ENCODE peak calls at places on chromosome 13, in eight cellular contexts. One of them, this sample, is unnamed.

GRCh38 chr13:37863708-37864107 is 5.9 kb downstream of the TRPC4 start:
- DNase-seq in neural progenitor cell: no peak
- DNase-seq in fibroblast of the aortic adventitia: no peak
- DNase-seq in NT2/D1: no peak
- DNase-seq in cardiac fibroblast: no peak
- DNase-seq in PC-9: no peak
- DNase-seq in thoracic aorta: no peak
- DNase-seq in OCI-LY7: no peak
- DNase-seq in this sample: no peak

GRCh38 chr13:67137044-67137735 is 92.9 kb downstream of the PCDH9 start:
- DNase-seq in neural progenitor cell: no peak
- DNase-seq in fibroblast of the aortic adventitia: peak
- DNase-seq in NT2/D1: no peak
- DNase-seq in cardiac fibroblast: peak
- DNase-seq in PC-9: no peak
- DNase-seq in thoracic aorta: no peak
- DNase-seq in OCI-LY7: no peak
- DNase-seq in this sample: peak

GRCh38 chr13:100721885-100722512 is 47.4 kb upstream of the TMTC4 start:
- DNase-seq in neural progenitor cell: peak
- DNase-seq in fibroblast of the aortic adventitia: peak
- DNase-seq in NT2/D1: peak
- DNase-seq in cardiac fibroblast: peak
- DNase-seq in PC-9: no peak
- DNase-seq in thoracic aorta: no peak
- DNase-seq in OCI-LY7: peak
- DNase-seq in this sample: peak

GRCh38 chr13:101640797-101641400 is 188.4 kb downstream of the ITGBL1 start:
- DNase-seq in neural progenitor cell: no peak
- DNase-seq in fibroblast of the aortic adventitia: peak
- DNase-seq in NT2/D1: no peak
- DNase-seq in cardiac fibroblast: peak
- DNase-seq in PC-9: peak
- DNase-seq in thoracic aorta: no peak
- DNase-seq in OCI-LY7: no peak
- DNase-seq in this sample: no peak

GRCh38 chr13:30923423-30923822 is 9.0 kb upstream of the TEX26 start:
- DNase-seq in neural progenitor cell: no peak
- DNase-seq in fibroblast of the aortic adventitia: no peak
- DNase-seq in NT2/D1: no peak
- DNase-seq in cardiac fibroblast: no peak
- DNase-seq in PC-9: no peak
- DNase-seq in thoracic aorta: no peak
- DNase-seq in OCI-LY7: no peak
- DNase-seq in this sample: no peak

GRCh38 chr13:80399340-80400163 is 58.6 kb upstream of the SPRY2 start:
- DNase-seq in neural progenitor cell: peak
- DNase-seq in fibroblast of the aortic adventitia: no peak
- DNase-seq in NT2/D1: no peak
- DNase-seq in cardiac fibroblast: no peak
- DNase-seq in PC-9: peak
- DNase-seq in thoracic aorta: no peak
- DNase-seq in OCI-LY7: no peak
- DNase-seq in this sample: no peak

GRCh38 chr13:109782823-109783411 is 3.5 kb downstream of the IRS2 start:
- DNase-seq in neural progenitor cell: no peak
- DNase-seq in fibroblast of the aortic adventitia: no peak
- DNase-seq in NT2/D1: no peak
- DNase-seq in cardiac fibroblast: no peak
- DNase-seq in PC-9: no peak
- DNase-seq in thoracic aorta: no peak
- DNase-seq in OCI-LY7: no peak
- DNase-seq in this sample: no peak

GRCh38 chr13:109684836-109685602 is 101.4 kb downstream of the IRS2 start:
- DNase-seq in neural progenitor cell: no peak
- DNase-seq in fibroblast of the aortic adventitia: no peak
- DNase-seq in NT2/D1: no peak
- DNase-seq in cardiac fibroblast: peak
- DNase-seq in PC-9: peak
- DNase-seq in thoracic aorta: no peak
- DNase-seq in OCI-LY7: no peak
- DNase-seq in this sample: no peak

GRCh38 chr13:102911336-102911735 is 65.5 kb downstream of the ERCC5 start:
- DNase-seq in neural progenitor cell: no peak
- DNase-seq in fibroblast of the aortic adventitia: no peak
- DNase-seq in NT2/D1: no peak
- DNase-seq in cardiac fibroblast: no peak
- DNase-seq in PC-9: peak
- DNase-seq in thoracic aorta: no peak
- DNase-seq in OCI-LY7: no peak
- DNase-seq in this sample: no peak

GRCh38 chr13:34391071-34391470 is 551.0 kb upstream of the NBEA start:
- DNase-seq in neural progenitor cell: no peak
- DNase-seq in fibroblast of the aortic adventitia: peak
- DNase-seq in NT2/D1: no peak
- DNase-seq in cardiac fibroblast: no peak
- DNase-seq in PC-9: no peak
- DNase-seq in thoracic aorta: no peak
- DNase-seq in OCI-LY7: no peak
- DNase-seq in this sample: no peak

GRCh38 chr13:53490732-53491131 is 462.1 kb downstream of the OLFM4 start:
- DNase-seq in neural progenitor cell: no peak
- DNase-seq in fibroblast of the aortic adventitia: no peak
- DNase-seq in NT2/D1: no peak
- DNase-seq in cardiac fibroblast: no peak
- DNase-seq in PC-9: no peak
- DNase-seq in thoracic aorta: no peak
- DNase-seq in OCI-LY7: no peak
- DNase-seq in this sample: no peak

GRCh38 chr13:33205804-33206221 is 79.7 kb downstream of the STARD13 start:
- DNase-seq in neural progenitor cell: peak
- DNase-seq in fibroblast of the aortic adventitia: no peak
- DNase-seq in NT2/D1: no peak
- DNase-seq in cardiac fibroblast: peak
- DNase-seq in PC-9: no peak
- DNase-seq in thoracic aorta: no peak
- DNase-seq in OCI-LY7: no peak
- DNase-seq in this sample: no peak

GRCh38 chr13:44695520-44695919 is 119.4 kb upstream of the TSC22D1 start:
- DNase-seq in neural progenitor cell: no peak
- DNase-seq in fibroblast of the aortic adventitia: no peak
- DNase-seq in NT2/D1: no peak
- DNase-seq in cardiac fibroblast: no peak
- DNase-seq in PC-9: no peak
- DNase-seq in thoracic aorta: no peak
- DNase-seq in OCI-LY7: no peak
- DNase-seq in this sample: no peak

GRCh38 chr13:21999666-22000065 is 328.8 kb downstream of the FGF9 start:
- DNase-seq in neural progenitor cell: no peak
- DNase-seq in fibroblast of the aortic adventitia: no peak
- DNase-seq in NT2/D1: no peak
- DNase-seq in cardiac fibroblast: no peak
- DNase-seq in PC-9: no peak
- DNase-seq in thoracic aorta: no peak
- DNase-seq in OCI-LY7: no peak
- DNase-seq in this sample: no peak

GRCh38 chr13:27170521-27171243 is 929 bp downstream of the USP12 start:
- DNase-seq in neural progenitor cell: peak
- DNase-seq in fibroblast of the aortic adventitia: peak
- DNase-seq in NT2/D1: no peak
- DNase-seq in cardiac fibroblast: peak
- DNase-seq in PC-9: peak
- DNase-seq in thoracic aorta: no peak
- DNase-seq in OCI-LY7: peak
- DNase-seq in this sample: peak

GRCh38 chr13:99382428-99383133 is 75.4 kb upstream of the GPR183 start:
- DNase-seq in neural progenitor cell: no peak
- DNase-seq in fibroblast of the aortic adventitia: no peak
- DNase-seq in NT2/D1: no peak
- DNase-seq in cardiac fibroblast: no peak
- DNase-seq in PC-9: no peak
- DNase-seq in thoracic aorta: no peak
- DNase-seq in OCI-LY7: no peak
- DNase-seq in this sample: peak

GRCh38 chr13:79780240-79780639 is 299.3 kb downstream of the NDFIP2 start:
- DNase-seq in neural progenitor cell: peak
- DNase-seq in fibroblast of the aortic adventitia: peak
- DNase-seq in NT2/D1: no peak
- DNase-seq in cardiac fibroblast: peak
- DNase-seq in PC-9: no peak
- DNase-seq in thoracic aorta: no peak
- DNase-seq in OCI-LY7: no peak
- DNase-seq in this sample: no peak

GRCh38 chr13:29763426-29764180 is 86.8 kb downstream of the UBL3 start:
- DNase-seq in neural progenitor cell: no peak
- DNase-seq in fibroblast of the aortic adventitia: no peak
- DNase-seq in NT2/D1: no peak
- DNase-seq in cardiac fibroblast: no peak
- DNase-seq in PC-9: no peak
- DNase-seq in thoracic aorta: no peak
- DNase-seq in OCI-LY7: no peak
- DNase-seq in this sample: no peak

DNA sequence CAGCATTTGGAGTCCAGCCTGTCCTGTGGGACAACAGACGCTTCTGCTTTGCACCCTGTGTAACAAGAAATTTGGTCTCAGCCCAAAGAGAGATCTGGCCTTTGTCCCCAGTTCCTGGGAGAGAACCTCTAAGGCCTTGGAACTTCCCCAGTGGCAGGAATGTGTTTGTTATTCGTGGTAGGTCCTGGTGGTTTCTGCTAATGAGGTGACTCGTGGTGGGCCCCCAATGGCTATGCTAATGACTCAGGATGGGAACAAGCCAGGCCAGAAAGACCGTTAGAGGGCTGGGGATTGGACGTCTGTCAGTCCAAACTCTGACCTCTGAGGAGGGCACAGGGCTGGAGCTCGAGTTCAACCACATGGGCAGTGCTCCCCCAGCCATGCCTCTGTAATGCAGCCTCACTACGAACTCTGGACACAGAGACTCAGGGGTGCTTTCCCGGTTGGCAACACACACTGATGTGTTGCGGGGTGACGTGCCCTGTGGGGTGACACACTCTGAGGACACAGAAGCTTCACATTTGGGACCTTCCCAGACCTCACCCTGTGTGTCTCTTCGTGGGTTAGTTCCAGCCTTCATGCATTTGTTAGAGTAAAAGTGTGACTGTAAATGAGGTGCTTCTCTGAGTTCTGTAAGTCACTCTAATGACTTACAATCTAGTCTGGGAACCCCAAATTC is 38.9 kb downstream of the TEX29 start:
- DNase-seq in neural progenitor cell: peak
- DNase-seq in fibroblast of the aortic adventitia: no peak
- DNase-seq in NT2/D1: peak
- DNase-seq in cardiac fibroblast: no peak
- DNase-seq in PC-9: no peak
- DNase-seq in thoracic aorta: no peak
- DNase-seq in OCI-LY7: no peak
- DNase-seq in this sample: peak
- H3K4me3 ChIP-seq in neural progenitor cell: no peak
- H3K4me3 ChIP-seq in fibroblast of the aortic adventitia: no peak
- H3K4me3 ChIP-seq in NT2/D1: no peak
- H3K4me3 ChIP-seq in cardiac fibroblast: no peak
- H3K4me3 ChIP-seq in PC-9: no peak
- H3K4me3 ChIP-seq in thoracic aorta: no peak
- H3K4me3 ChIP-seq in OCI-LY7: no peak
- H3K4me3 ChIP-seq in this sample: no peak

GRCh38 chr13:41827507-41828213 is 133.2 kb downstream of the VWA8 start:
- DNase-seq in neural progenitor cell: no peak
- DNase-seq in fibroblast of the aortic adventitia: peak
- DNase-seq in NT2/D1: no peak
- DNase-seq in cardiac fibroblast: peak
- DNase-seq in PC-9: peak
- DNase-seq in thoracic aorta: peak
- DNase-seq in OCI-LY7: no peak
- DNase-seq in this sample: peak
- H3K4me3 ChIP-seq in neural progenitor cell: no peak
- H3K4me3 ChIP-seq in fibroblast of the aortic adventitia: no peak
- H3K4me3 ChIP-seq in NT2/D1: no peak
- H3K4me3 ChIP-seq in cardiac fibroblast: no peak
- H3K4me3 ChIP-seq in PC-9: no peak
- H3K4me3 ChIP-seq in thoracic aorta: peak
- H3K4me3 ChIP-seq in OCI-LY7: no peak
- H3K4me3 ChIP-seq in this sample: no peak

DNA sequence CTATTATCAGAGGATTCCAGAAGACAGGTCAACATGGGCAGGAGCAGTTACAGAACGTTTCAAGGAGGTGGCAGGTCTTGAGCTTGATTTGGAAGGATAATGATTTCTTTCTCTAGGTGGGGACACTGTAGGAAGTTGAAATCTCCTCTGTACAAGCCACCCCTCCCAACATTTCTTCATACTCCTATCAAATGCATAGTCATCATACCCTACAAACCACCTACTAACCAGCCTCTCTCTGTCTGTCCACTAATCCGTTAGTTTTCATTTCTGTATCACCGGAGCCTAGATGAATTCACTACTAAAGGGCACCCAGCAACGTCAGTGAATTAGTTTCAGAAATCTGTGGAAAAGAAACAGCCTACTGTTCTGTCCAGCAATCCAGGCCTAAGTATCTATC is 1.3 kb downstream of the ATP7B start:
- DNase-seq in neural progenitor cell: no peak
- DNase-seq in fibroblast of the aortic adventitia: no peak
- DNase-seq in NT2/D1: no peak
- DNase-seq in cardiac fibroblast: no peak
- DNase-seq in PC-9: no peak
- DNase-seq in thoracic aorta: no peak
- DNase-seq in OCI-LY7: no peak
- DNase-seq in this sample: no peak
- H3K4me3 ChIP-seq in neural progenitor cell: no peak
- H3K4me3 ChIP-seq in fibroblast of the aortic adventitia: no peak
- H3K4me3 ChIP-seq in NT2/D1: no peak
- H3K4me3 ChIP-seq in cardiac fibroblast: no peak
- H3K4me3 ChIP-seq in PC-9: no peak
- H3K4me3 ChIP-seq in thoracic aorta: no peak
- H3K4me3 ChIP-seq in OCI-LY7: no peak
- H3K4me3 ChIP-seq in this sample: no peak

GRCh38 chr13:40492511-40492910 is 173.9 kb downstream of the FOXO1 start:
- DNase-seq in neural progenitor cell: no peak
- DNase-seq in fibroblast of the aortic adventitia: no peak
- DNase-seq in NT2/D1: no peak
- DNase-seq in cardiac fibroblast: no peak
- DNase-seq in PC-9: no peak
- DNase-seq in thoracic aorta: no peak
- DNase-seq in OCI-LY7: no peak
- DNase-seq in this sample: no peak

GRCh38 chr13:40494513-40494912 is 171.9 kb downstream of the FOXO1 start:
- DNase-seq in neural progenitor cell: no peak
- DNase-seq in fibroblast of the aortic adventitia: peak
- DNase-seq in NT2/D1: no peak
- DNase-seq in cardiac fibroblast: peak
- DNase-seq in PC-9: no peak
- DNase-seq in thoracic aorta: no peak
- DNase-seq in OCI-LY7: peak
- DNase-seq in this sample: no peak

GRCh38 chr13:40496035-40496810 is 170.2 kb downstream of the FOXO1 start:
- DNase-seq in neural progenitor cell: no peak
- DNase-seq in fibroblast of the aortic adventitia: peak
- DNase-seq in NT2/D1: no peak
- DNase-seq in cardiac fibroblast: no peak
- DNase-seq in PC-9: no peak
- DNase-seq in thoracic aorta: no peak
- DNase-seq in OCI-LY7: no peak
- DNase-seq in this sample: no peak

GRCh38 chr13:40495620-40496001 is 170.8 kb downstream of the FOXO1 start:
- DNase-seq in neural progenitor cell: no peak
- DNase-seq in fibroblast of the aortic adventitia: no peak
- DNase-seq in NT2/D1: no peak
- DNase-seq in cardiac fibroblast: no peak
- DNase-seq in PC-9: no peak
- DNase-seq in thoracic aorta: no peak
- DNase-seq in OCI-LY7: no peak
- DNase-seq in this sample: no peak

GRCh38 chr13:40494932-40495619 is 171.4 kb downstream of the FOXO1 start:
- DNase-seq in neural progenitor cell: no peak
- DNase-seq in fibroblast of the aortic adventitia: no peak
- DNase-seq in NT2/D1: no peak
- DNase-seq in cardiac fibroblast: no peak
- DNase-seq in PC-9: no peak
- DNase-seq in thoracic aorta: no peak
- DNase-seq in OCI-LY7: no peak
- DNase-seq in this sample: no peak
- H3K4me3 ChIP-seq in neural progenitor cell: no peak
- H3K4me3 ChIP-seq in fibroblast of the aortic adventitia: no peak
- H3K4me3 ChIP-seq in NT2/D1: no peak
- H3K4me3 ChIP-seq in cardiac fibroblast: no peak
- H3K4me3 ChIP-seq in PC-9: no peak
- H3K4me3 ChIP-seq in thoracic aorta: no peak
- H3K4me3 ChIP-seq in OCI-LY7: no peak
- H3K4me3 ChIP-seq in this sample: no peak

This sample was measured in SJSA1.